ENCODE peak calls at places on chromosome 5, in eight cellular contexts. P, F, S, D, Y, U, W and C are unnamed samples.

GRCh38 chr5:91484662-91485061 is 101.5 kb upstream of the ARRDC3 start:
- DNase-seq in D (no peak), S (no peak), F (no peak), U (no peak), Y (no peak), P (no peak), W (no peak), C (no peak)

GRCh38 chr5:151068571-151069197 is 12.2 kb downstream of the TNIP1 start:
- DNase-seq in U (no peak), W (no peak), F (no peak), Y (peak), S (no peak), D (no peak), P (no peak), C (no peak)

GRCh38 chr5:74357827-74358226 is 282.7 kb downstream of the ENC1 start:
- DNase-seq in P (no peak), U (no peak), D (no peak), Y (no peak), S (no peak), W (peak), F (no peak), C (no peak)

GRCh38 chr5:153299891-153300290 is 190.6 kb upstream of the GRIA1 start:
- DNase-seq in F (no peak), P (no peak), D (no peak), S (no peak), W (no peak), Y (no peak), U (no peak), C (no peak)

GRCh38 chr5:149063901-149064478 is 1.1 kb upstream of the SH3TC2 start:
- DNase-seq in P (no peak), S (peak), W (no peak), Y (no peak), F (no peak), D (no peak), U (no peak), C (no peak)

GRCh38 chr5:135576075-135576599 is 2.7 kb downstream of the CXCL14 start:
- DNase-seq in S (no peak), W (no peak), F (peak), P (no peak), D (no peak), Y (no peak), U (no peak), C (no peak)

GRCh38 chr5:116424258-116424615 is 150.4 kb downstream of the SEMA6A start:
- DNase-seq in P (no peak), W (no peak), F (no peak), U (no peak), Y (no peak), D (no peak), S (no peak), C (no peak)

GRCh38 chr5:169772688-169773087 is 135.6 kb downstream of the DOCK2 start:
- DNase-seq in P (no peak), F (no peak), D (no peak), S (no peak), W (no peak), U (no peak), Y (no peak), C (no peak)

GRCh38 chr5:133460172-133460758 is 152.1 kb downstream of the FSTL4 start:
- DNase-seq in S (peak), F (peak), Y (peak), P (no peak), D (no peak), W (peak), U (no peak), C (no peak)

GRCh38 chr5:180424094-180424493 is 70.1 kb upstream of the CNOT6 start:
- DNase-seq in D (no peak), F (no peak), P (no peak), S (no peak), W (no peak), Y (no peak), U (no peak), C (no peak)

GRCh38 chr5:16437974-16438373 is 27.6 kb downstream of the ZNF622 start:
- DNase-seq in W (no peak), S (peak), U (no peak), P (no peak), F (no peak), D (no peak), Y (no peak), C (no peak)

GRCh38 chr5:141513021-141513626 is 24.2 kb downstream of the PCDHGC5 start:
- DNase-seq in D (peak), W (no peak), F (peak), Y (peak), U (no peak), S (no peak), P (peak), C (no peak)

GRCh38 chr5:180071418-180072255 is at the start of gene RNF130:
- DNase-seq in Y (peak), U (peak), F (peak), S (peak), W (peak), P (peak), D (peak), C (peak)

GRCh38 chr5:151864349-151864748 is 60.3 kb downstream of the GLRA1 start:
- DNase-seq in S (no peak), U (no peak), F (no peak), Y (peak), P (no peak), D (no peak), W (no peak), C (no peak)

GRCh38 chr5:139474815-139475791 is 4.3 kb downstream of the SMIM33 start:
- DNase-seq in W (no peak), S (no peak), D (no peak), U (peak), F (peak), Y (no peak), P (no peak), C (no peak)

GRCh38 chr5:9316733-9317132 is 229.1 kb downstream of the SEMA5A start:
- DNase-seq in F (no peak), W (no peak), U (no peak), S (peak), Y (no peak), D (no peak), P (no peak), C (no peak)

GRCh38 chr5:95686661-95687060 is 3.9 kb upstream of the SPATA9 start:
- DNase-seq in W (no peak), S (no peak), P (no peak), Y (no peak), D (no peak), U (no peak), F (no peak), C (no peak)

GRCh38 chr5:61587120-61587519 is 255.1 kb downstream of the ZSWIM6 start:
- DNase-seq in F (no peak), Y (no peak), S (no peak), U (no peak), P (no peak), D (no peak), W (no peak), C (no peak)

GRCh38 chr5:352639-353598 is 31.4 kb downstream of the AHRR start:
- DNase-seq in S (no peak), U (no peak), D (no peak), Y (no peak), F (no peak), W (no peak), P (no peak), C (no peak)

GRCh38 chr5:168852329-168852728 is 273.2 kb upstream of the PANK3 start:
- DNase-seq in S (peak), D (no peak), W (no peak), P (no peak), Y (no peak), U (no peak), F (no peak), C (no peak)

GRCh38 chr5:179568731-179569130 is 18.4 kb downstream of the RUFY1 start:
- DNase-seq in P (no peak), F (no peak), W (no peak), D (no peak), U (no peak), S (no peak), Y (no peak), C (no peak)

GRCh38 chr5:127549551-127549950 is 32.1 kb downstream of the PRRC1 start:
- DNase-seq in Y (no peak), U (no peak), F (no peak), D (no peak), P (no peak), S (peak), W (no peak), C (no peak)

GRCh38 chr5:140038373-140038957 is 4.6 kb downstream of the NRG2 start:
- DNase-seq in P (no peak), Y (peak), S (no peak), U (no peak), F (no peak), W (peak), D (peak), C (no peak)

GRCh38 chr5:52844885-52845284 is 57.2 kb downstream of the ITGA1 start:
- DNase-seq in F (no peak), P (no peak), D (no peak), Y (no peak), U (no peak), S (no peak), W (no peak), C (no peak)

GRCh38 chr5:72314571-72315172 is 5.4 kb downstream of the MRPS27 start:
- DNase-seq in U (no peak), P (no peak), D (no peak), F (no peak), W (no peak), Y (no peak), S (peak), C (no peak)

GRCh38 chr5:172002310-172002709 is 4.1 kb downstream of the FBXW11 start:
- DNase-seq in S (peak), U (no peak), F (no peak), W (no peak), P (peak), Y (peak), D (no peak), C (no peak)

GRCh38 chr5:167912944-167913343 is 378.5 kb upstream of the WWC1 start:
- DNase-seq in U (no peak), F (no peak), S (no peak), Y (no peak), D (no peak), W (no peak), P (no peak), C (no peak)

GRCh38 chr5:118314936-118315335 is 673.4 kb downstream of the DTWD2 start:
- DNase-seq in W (no peak), Y (no peak), F (no peak), S (no peak), D (no peak), U (no peak), P (no peak), C (no peak)

GRCh38 chr5:127176769-127177168 is 103.5 kb upstream of the C5orf63 start:
- DNase-seq in W (no peak), S (no peak), U (no peak), P (no peak), D (no peak), Y (no peak), F (no peak), C (no peak)

GRCh38 chr5:146877178-146877681 is 1.3 kb downstream of the PPP2R2B start:
- DNase-seq in P (no peak), W (no peak), S (no peak), F (peak), U (no peak), Y (no peak), D (peak), C (no peak)

GRCh38 chr5:65041296-65042158 is 272.8 kb downstream of the CWC27 start:
- DNase-seq in D (no peak), F (no peak), Y (no peak), S (no peak), W (no peak), U (no peak), P (no peak), C (no peak)

GRCh38 chr5:146622391-146622790 is 106.4 kb upstream of the GPR151 start:
- DNase-seq in W (no peak), D (no peak), F (no peak), S (peak), U (no peak), Y (no peak), P (no peak), C (no peak)

GRCh38 chr5:131324311-131324710 is 60.5 kb downstream of the CDC42SE2 start:
- DNase-seq in P (no peak), F (peak), D (peak), U (no peak), Y (no peak), S (no peak), W (no peak), C (no peak)

GRCh38 chr5:16935271-16936149 is 578 bp downstream of the MYO10 start:
- DNase-seq in Y (peak), D (no peak), S (peak), U (peak), F (no peak), P (peak), W (no peak), C (no peak)